ENCODE peak calls at places on chromosomes 12 and 14, in six cellular contexts. Z, J, W, Y, P and Q are unnamed samples.

GRCh38 chr14:28759658-28760313 is 6.8 kb upstream of the FOXG1 start:
- DNase-seq in Z (no peak), J (peak; percentile 35), W (no peak), Y (no peak), P (no peak), Q (no peak)

GRCh38 chr12:105204916-105205315 is 31.1 kb downstream of the APPL2 start:
- DNase-seq in Z (no peak), J (no peak), W (no peak), Y (no peak), P (peak; percentile 80), Q (no peak)

GRCh38 chr12:71397433-71397954 is 42.1 kb upstream of the LGR5 start:
- DNase-seq in Z (no peak), J (no peak), W (no peak), Y (no peak), P (peak; percentile 59), Q (no peak)

GRCh38 chr14:101233861-101234587 is 327.3 kb upstream of the DIO3 start:
- DNase-seq in Z (no peak), J (no peak), W (no peak), Y (no peak), P (no peak), Q (no peak)

GRCh38 chr14:103343164-103343879 is 9.3 kb downstream of the EIF5 start:
- DNase-seq in Z (no peak), J (no peak), W (no peak), Y (no peak), P (no peak), Q (no peak)

GRCh38 chr12:44317651-44318126 is 481.8 kb downstream of the TMEM117 start:
- DNase-seq in Z (no peak), J (peak; percentile 14), W (peak; percentile 25), Y (no peak), P (no peak), Q (peak; percentile 22)

GRCh38 chr12:27984275-27984674 is 11.7 kb upstream of the PTHLH start:
- DNase-seq in Z (no peak), J (no peak), W (no peak), Y (no peak), P (no peak), Q (no peak)

GRCh38 chr12:47021298-47021697 is 58.1 kb upstream of the PCED1B start:
- DNase-seq in Z (no peak), J (no peak), W (peak; percentile 12), Y (no peak), P (peak; percentile 78), Q (peak; percentile 27)

GRCh38 chr12:97923546-97923945 is 460.9 kb downstream of the RMST start:
- DNase-seq in Z (no peak), J (no peak), W (no peak), Y (no peak), P (no peak), Q (no peak)

GRCh38 chr14:105485720-105486332 is 860 bp upstream of the CRIP1 start:
- DNase-seq in Z (no peak), J (peak; percentile 78), W (peak; percentile 51), Y (no peak), P (no peak), Q (peak; percentile 54)

GRCh38 chr12:3130053-3130805 is 53.0 kb downstream of the TSPAN9 start:
- DNase-seq in Z (no peak), J (no peak), W (no peak), Y (no peak), P (no peak), Q (no peak)

GRCh38 chr12:89370850-89371249 is 18.5 kb upstream of the DUSP6 start:
- DNase-seq in Z (no peak), J (no peak), W (no peak), Y (no peak), P (no peak), Q (no peak)

GRCh38 chr12:62268956-62269355 is 8.8 kb downstream of the USP15 start:
- DNase-seq in Z (no peak), J (no peak), W (no peak), Y (no peak), P (no peak), Q (no peak)

GRCh38 chr12:130703733-130704375 is 12.2 kb downstream of the RIMBP2 start:
- DNase-seq in Z (no peak), J (no peak), W (no peak), Y (no peak), P (no peak), Q (no peak)

GRCh38 chr14:76644875-76645518 is 116.3 kb upstream of the VASH1 start:
- DNase-seq in Z (no peak), J (peak; percentile 79), W (peak; percentile 11), Y (peak; percentile 75), P (no peak), Q (peak; percentile 52)

GRCh38 chr14:43901950-43902349 is 605.1 kb downstream of the FSCB start:
- DNase-seq in Z (no peak), J (no peak), W (no peak), Y (no peak), P (no peak), Q (no peak)

GRCh38 chr12:49043856-49044258 is 16.7 kb downstream of the KMT2D start:
- DNase-seq in Z (no peak), J (peak; percentile 91), W (no peak), Y (no peak), P (no peak), Q (peak; percentile 85)

GRCh38 chr14:99754141-99755067 is 38.8 kb upstream of the EML1 start:
- DNase-seq in Z (no peak), J (no peak), W (no peak), Y (no peak), P (no peak), Q (no peak)

GRCh38 chr12:1360812-1361211 is 233.6 kb downstream of the FBXL14 start:
- DNase-seq in Z (no peak), J (no peak), W (no peak), Y (no peak), P (no peak), Q (no peak)

GRCh38 chr14:105525861-105526780 is at the start of gene TMEM121:
- DNase-seq in Z (no peak), J (peak; percentile 54), W (no peak), Y (peak; percentile 72), P (no peak), Q (peak; percentile 64)

GRCh38 chr12:113208041-113208934 is 13.0 kb upstream of the TPCN1 start:
- DNase-seq in Z (no peak), J (no peak), W (peak; percentile 87), Y (no peak), P (no peak), Q (peak; percentile 84)

GRCh38 chr12:543114-543451 is 83.3 kb downstream of the B4GALNT3 start:
- DNase-seq in Z (no peak), J (no peak), W (no peak), Y (no peak), P (no peak), Q (no peak)

GRCh38 chr14:101858791-101859537 is 97.5 kb downstream of the PPP2R5C start:
- DNase-seq in Z (no peak), J (no peak), W (no peak), Y (no peak), P (no peak), Q (no peak)

GRCh38 chr14:100108042-100108825 is 43.0 kb downstream of the EVL start:
- DNase-seq in Z (peak; percentile 87), J (peak; percentile 97), W (peak; percentile 62), Y (peak; percentile 89), P (no peak), Q (peak; percentile 85)

GRCh38 chr12:107468182-107468581 is 217.4 kb upstream of the PWP1 start:
- DNase-seq in Z (no peak), J (no peak), W (no peak), Y (no peak), P (no peak), Q (no peak)

GRCh38 chr14:50762001-50762930 is 68.7 kb downstream of the NIN start:
- DNase-seq in Z (no peak), J (no peak), W (peak; percentile 49), Y (no peak), P (no peak), Q (peak; percentile 69)

GRCh38 chr12:100391856-100392255 is 35.0 kb downstream of the SLC17A8 start:
- DNase-seq in Z (peak; percentile 21), J (no peak), W (no peak), Y (no peak), P (no peak), Q (no peak)

GRCh38 chr12:131740626-131741025 is 29.7 kb downstream of the SFSWAP start:
- DNase-seq in Z (no peak), J (no peak), W (no peak), Y (no peak), P (no peak), Q (no peak)

GRCh38 chr14:80278293-80279037 is 67.2 kb upstream of the DIO2 start:
- DNase-seq in Z (no peak), J (no peak), W (no peak), Y (no peak), P (no peak), Q (no peak)

GRCh38 chr14:62655161-62655560 is 390.1 kb downstream of the KCNH5 start:
- DNase-seq in Z (no peak), J (no peak), W (no peak), Y (no peak), P (no peak), Q (no peak)

GRCh38 chr14:89352976-89353817 is 63.8 kb downstream of the FOXN3 start:
- DNase-seq in Z (no peak), J (no peak), W (no peak), Y (no peak), P (no peak), Q (no peak)

GRCh38 chr12:1479645-1480044 is 114.7 kb downstream of the FBXL14 start:
- DNase-seq in Z (no peak), J (no peak), W (no peak), Y (no peak), P (no peak), Q (no peak)

GRCh38 chr14:30330452-30330851 is 228.5 kb upstream of the G2E3 start:
- DNase-seq in Z (no peak), J (no peak), W (no peak), Y (no peak), P (no peak), Q (no peak)
- TF ChIP-seq CTCF in Z (no peak), J (peak; percentile 51), W (peak; percentile 34), Y (peak; percentile 71), P (peak; percentile 44), Q (no peak)

DNA sequence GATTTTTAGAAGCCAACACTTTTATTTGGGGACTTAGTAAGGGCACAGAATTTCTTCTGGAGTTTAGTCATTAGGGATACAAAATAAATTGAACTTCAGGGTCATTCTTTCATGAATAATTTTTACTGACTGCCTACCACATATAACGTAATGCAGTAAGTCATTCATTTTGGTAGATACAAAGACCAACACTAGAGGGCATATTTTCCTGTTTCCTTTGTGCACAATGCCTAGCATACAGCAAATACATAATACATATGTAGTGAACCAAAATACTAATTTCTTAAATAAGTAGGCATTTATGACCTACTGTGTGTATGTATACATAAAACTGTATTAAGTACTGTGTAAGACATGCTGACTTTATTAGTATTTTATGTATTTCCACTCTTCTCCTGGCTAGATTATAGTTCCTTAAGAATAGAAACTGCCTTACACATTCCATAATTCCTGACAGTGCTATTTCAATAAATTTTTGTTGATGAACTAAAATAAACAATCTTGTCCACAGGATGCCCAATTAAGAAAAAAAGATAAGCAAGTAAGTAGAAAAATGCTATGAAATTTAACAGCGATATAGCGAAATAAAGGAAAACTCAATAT is 47.9 kb downstream of the PPP1R12A start:
- DNase-seq in Z (no peak), J (no peak), W (peak; percentile 26), Y (no peak), P (peak; percentile 23), Q (no peak)
- TF ChIP-seq CTCF in Z (no peak), J (peak; percentile 40), W (peak; percentile 52), Y (peak; percentile 78), P (peak; percentile 48), Q (peak; percentile 34)

GRCh38 chr14:69812725-69813124 is 15.7 kb upstream of the SLC10A1 start:
- DNase-seq in Z (no peak), J (no peak), W (no peak), Y (no peak), P (no peak), Q (no peak)
- TF ChIP-seq CTCF in Z (no peak), J (no peak), W (no peak), Y (peak; percentile 62), P (no peak), Q (no peak)

GRCh38 chr12:40031965-40032364 is 73.9 kb downstream of the SLC2A13 start:
- DNase-seq in Z (no peak), J (no peak), W (no peak), Y (no peak), P (no peak), Q (no peak)
- TF ChIP-seq CTCF in Z (no peak), J (no peak), W (no peak), Y (no peak), P (no peak), Q (no peak)